ENCODE peak calls at places on chromosomes 1 and 21, in seven cellular contexts. G is fibroblast of lung, Y is lower lobe of right lung, X is colonic mucosa, R is tibial artery, K is GM23338, U is tibial nerve. B is an unnamed sample.

GRCh38 chr1:217917277-217917887 is 286.2 kb downstream of the SPATA17 start:
- DNase-seq in X (no peak), U (no peak), R (no peak), G (no peak), Y (no peak), K (no peak), B (no peak)

GRCh38 chr1:100127226-100127625 is 5.5 kb downstream of the SASS6 start:
- DNase-seq in X (no peak), G (no peak), R (no peak), K (no peak), U (no peak), Y (no peak), B (no peak)

GRCh38 chr1:197924516-197925123 is 7.4 kb downstream of the LHX9 start:
- DNase-seq in G (peak; percentile 65), X (no peak), U (no peak), K (peak; percentile 82), R (no peak), Y (no peak), B (no peak)

GRCh38 chr1:109298666-109299086 is 8.1 kb downstream of the MYBPHL start:
- DNase-seq in U (peak; percentile 70), Y (peak; percentile 70), R (no peak), G (no peak), X (no peak), K (no peak), B (no peak)

GRCh38 chr1:39866767-39867166 is 16.5 kb downstream of the TRIT1 start:
- DNase-seq in U (no peak), K (no peak), G (peak; percentile 53), X (no peak), Y (no peak), R (no peak), B (no peak)

GRCh38 chr1:229579101-229579651 is 20.7 kb upstream of the ABCB10 start:
- DNase-seq in U (no peak), R (peak; percentile 81), Y (no peak), K (no peak), X (no peak), G (peak; percentile 42), B (no peak)

GRCh38 chr1:233459968-233460367 is 132.4 kb downstream of the MAP3K21 start:
- DNase-seq in K (peak; percentile 61), G (no peak), R (no peak), X (no peak), Y (no peak), U (no peak), B (no peak)

GRCh38 chr1:81803423-81804103 is 2.8 kb downstream of the ADGRL2 start:
- DNase-seq in Y (no peak), K (peak; percentile 67), X (peak; percentile 29), R (no peak), U (no peak), G (peak; percentile 47), B (no peak)

GRCh38 chr1:160884579-160884978 is 401 bp downstream of the ITLN1 start:
- DNase-seq in U (no peak), R (no peak), Y (no peak), K (peak; percentile 68), X (no peak), G (no peak), B (no peak)

GRCh38 chr1:232183802-232184201 is 446.1 kb downstream of the SIPA1L2 start:
- DNase-seq in R (no peak), Y (no peak), G (no peak), U (no peak), K (no peak), X (no peak), B (no peak)

GRCh38 chr1:12525311-12526181 is 92.5 kb downstream of the DHRS3 start:
- DNase-seq in K (no peak), Y (peak; percentile 83), R (peak; percentile 88), G (no peak), X (peak; percentile 77), U (peak; percentile 47), B (peak; percentile 87)

GRCh38 chr1:5890346-5891106 is 101.7 kb downstream of the NPHP4 start:
- DNase-seq in X (no peak), R (no peak), U (no peak), K (no peak), Y (peak; percentile 20), G (no peak), B (no peak)

GRCh38 chr1:205225901-205226765 is 1.6 kb upstream of the TMCC2 start:
- DNase-seq in K (no peak), Y (no peak), G (no peak), X (no peak), U (no peak), R (no peak), B (no peak)

GRCh38 chr1:177045156-177045555 is 119.4 kb downstream of the ASTN1 start:
- DNase-seq in R (no peak), Y (no peak), X (no peak), G (no peak), K (no peak), U (no peak), B (no peak)

GRCh38 chr21:29343517-29343916 is 44.8 kb downstream of the BACH1 start:
- DNase-seq in R (no peak), K (no peak), X (no peak), U (no peak), G (peak; percentile 71), Y (no peak), B (no peak)

GRCh38 chr1:226388131-226388530 is 19.8 kb downstream of the PARP1 start:
- DNase-seq in X (no peak), G (no peak), Y (no peak), R (no peak), U (no peak), K (no peak), B (no peak)

GRCh38 chr1:13494025-13494424 is 19.8 kb downstream of the LRRC38 start:
- DNase-seq in U (no peak), K (no peak), Y (no peak), G (no peak), X (no peak), R (no peak), B (no peak)

GRCh38 chr1:23470282-23471070 is 13.5 kb downstream of the ASAP3 start:
- DNase-seq in R (peak; percentile 81), Y (no peak), K (no peak), X (no peak), G (peak; percentile 90), U (peak; percentile 63), B (peak; percentile 87)

GRCh38 chr1:28521502-28522164 is 15.8 kb downstream of the RCC1 start:
- DNase-seq in Y (no peak), G (no peak), X (no peak), K (no peak), R (no peak), U (no peak), B (no peak)

GRCh38 chr1:161068306-161069200 is 1.1 kb downstream of the ARHGAP30 start:
- DNase-seq in Y (peak; percentile 88), R (peak; percentile 80), X (peak; percentile 67), G (no peak), K (peak; percentile 56), U (no peak), B (peak; percentile 68)

GRCh38 chr21:42392731-42393442 is 3.0 kb downstream of the TMPRSS3 start:
- DNase-seq in G (no peak), U (no peak), Y (no peak), R (no peak), X (no peak), K (no peak), B (no peak)

DNA sequence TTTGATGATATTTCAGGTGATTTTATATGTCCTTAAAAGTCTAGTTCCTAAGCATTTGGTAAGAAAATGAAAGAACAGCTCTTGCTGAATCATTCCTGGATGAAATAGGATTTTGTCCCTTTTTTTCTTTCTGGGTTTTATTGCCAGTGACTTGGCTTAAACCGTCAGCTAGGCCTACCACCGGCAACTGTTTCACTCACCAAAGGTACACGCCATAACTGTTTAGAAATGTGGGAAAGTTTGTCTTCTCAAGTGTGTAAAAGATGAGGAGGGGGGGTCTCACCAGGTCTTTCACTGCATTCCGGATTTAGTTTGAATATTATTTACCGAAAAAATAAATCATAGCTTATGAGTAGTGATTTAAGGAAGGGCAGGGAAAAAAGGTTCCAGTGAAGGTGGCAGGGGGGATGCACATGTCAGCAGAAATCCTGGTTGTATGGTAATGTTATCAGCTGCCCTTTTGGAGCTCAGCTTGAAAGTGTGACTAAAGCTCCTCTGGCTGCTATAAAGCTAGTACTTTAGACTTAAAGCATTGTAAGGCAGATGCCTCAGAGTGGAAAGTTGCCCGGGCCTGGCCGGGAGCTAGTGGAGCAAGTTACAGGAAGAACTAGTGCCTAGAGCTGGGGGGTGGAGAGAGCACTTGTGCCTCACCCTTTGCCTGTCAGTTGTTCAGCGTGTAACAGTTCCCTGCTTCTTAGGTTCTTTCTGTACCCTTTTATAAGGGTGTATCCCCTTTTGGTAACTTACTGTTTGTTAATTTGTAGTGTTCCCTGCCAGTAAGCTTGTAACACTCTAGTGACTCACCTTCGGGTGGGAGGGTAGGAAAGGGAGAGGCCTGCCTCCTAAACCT is 3.1 kb downstream of the ATP1A1 start:
- DNase-seq in R (peak; percentile 91), U (peak; percentile 47), Y (peak; percentile 85), K (peak; percentile 68), X (peak; percentile 92), G (peak; percentile 88), B (peak; percentile 94)
- H3K4me1 ChIP-seq in R (peaks cover 74% of the 10 kb centered on the region), U (no peaks in the 10 kb centered on the region), Y (peaks cover 81% of the 10 kb centered on the region), K (peaks cover 64% of the 10 kb centered on the region), X (peaks cover 34% of the 10 kb centered on the region), G (peaks cover 26% of the 10 kb centered on the region), B (no peaks in the 10 kb centered on the region)

DNA sequence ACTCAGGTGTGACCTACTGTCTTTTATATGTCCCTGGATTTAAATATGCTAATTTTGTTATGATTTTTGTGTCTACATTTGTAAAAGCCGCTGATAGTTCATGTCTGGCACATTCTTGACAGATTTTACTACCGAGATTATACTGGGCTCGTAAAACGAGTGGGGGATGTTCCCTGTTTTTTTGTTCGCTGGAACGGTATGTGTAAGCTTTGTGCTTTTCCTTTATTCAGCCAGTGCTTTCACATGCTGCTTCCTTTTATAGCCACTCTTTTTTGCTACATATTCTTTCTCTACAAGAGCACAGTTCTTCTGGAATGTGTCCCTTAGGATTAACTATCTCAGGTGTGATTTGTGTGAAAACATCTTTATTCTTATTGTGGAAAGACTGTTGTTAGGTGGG is 46.6 kb downstream of the ADARB1 start:
- DNase-seq in Y (no peak), U (no peak), X (no peak), R (no peak), K (no peak), G (no peak), B (no peak)
- H3K27ac ChIP-seq in Y (no peak overlapping the region), U (no peak overlapping the region), X (no peak overlapping the region), R (peak overlapping the region; percentile 66), K (no peak overlapping the region), G (no peak overlapping the region), B (no peak overlapping the region)

DNA sequence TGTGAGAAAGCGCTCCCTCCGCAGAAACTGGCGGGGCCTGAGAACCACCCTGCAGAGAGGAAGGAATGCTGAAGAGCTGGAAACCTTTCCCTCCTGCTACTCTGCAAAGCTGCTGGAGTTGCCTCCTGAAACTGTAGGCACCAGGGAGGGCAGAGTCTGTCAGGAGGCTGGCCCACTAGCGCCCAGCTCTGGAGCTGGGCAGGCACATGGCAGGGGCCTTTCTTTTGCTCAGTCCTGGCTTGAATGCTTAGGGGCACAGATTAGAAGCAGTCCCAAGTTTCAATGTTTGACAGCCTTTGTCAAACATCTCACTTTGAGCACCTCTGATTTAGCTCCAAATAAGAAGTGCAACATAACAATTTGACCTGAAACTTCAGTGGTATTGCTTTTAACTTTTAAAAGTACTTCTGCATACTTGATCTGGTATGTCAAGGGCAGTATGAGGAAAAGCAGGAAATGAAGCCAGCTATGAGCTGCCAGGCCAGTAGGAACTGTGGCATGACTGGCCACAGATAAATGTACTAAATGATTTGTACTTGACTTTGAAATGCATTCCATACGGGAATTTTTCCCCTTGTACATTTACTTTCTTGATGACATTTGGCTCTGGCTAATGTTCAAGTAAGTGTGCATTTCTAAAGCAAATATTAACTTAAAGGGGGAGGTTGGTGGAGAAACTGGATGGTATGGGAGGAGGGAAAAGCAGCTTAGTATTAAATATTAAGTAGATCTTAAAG is 7.2 kb downstream of the C1orf116 start:
- DNase-seq in K (peak; percentile 65), R (no peak), U (no peak), G (peak; percentile 13), Y (peak; percentile 53), X (no peak), B (no peak)
- TF ChIP-seq CTCF in K (no peak), R (no peak), U (no peak), G (no peak), Y (no peak), X (no peak), B (no peak)

GRCh38 chr1:17577907-17578297 is 38.4 kb downstream of the ARHGEF10L start:
- DNase-seq in X (no peak), R (no peak), K (no peak), Y (no peak), U (no peak), G (no peak), B (no peak)
- H3K4me1 ChIP-seq in X (peaks cover 28% of the 10 kb centered on the region), R (peaks cover 99% of the 10 kb centered on the region), K (peaks cover 72% of the 10 kb centered on the region), Y (peaks cover 4% of the 10 kb centered on the region), U (no peaks in the 10 kb centered on the region), G (no peaks in the 10 kb centered on the region), B (no peaks in the 10 kb centered on the region)